ENCODE peak calls at places on chromosomes 13 and 19, in four cellular contexts. X, F, Z and O are unnamed samples.

GRCh38 chr13:59494560-59494970 is 669.2 kb downstream of the DIAPH3 start:
- DNase-seq in F (no peak), X (peak), Z (peak), O (no peak)

GRCh38 chr13:100508996-100509395 is 79.6 kb downstream of the GGACT start:
- DNase-seq in F (no peak), Z (no peak), X (no peak), O (no peak)

GRCh38 chr19:10364644-10365043 is 15.7 kb downstream of the TYK2 start:
- DNase-seq in X (no peak), F (no peak), Z (no peak), O (no peak)

GRCh38 chr13:51026016-51026415 is 85.1 kb downstream of the C13orf42 start:
- DNase-seq in X (no peak), F (no peak), Z (no peak), O (no peak)

GRCh38 chr13:27125357-27126282 is 46.0 kb downstream of the USP12 start:
- DNase-seq in X (no peak), Z (no peak), F (peak), O (peak)

GRCh38 chr19:38727306-38727867 is 16.9 kb downstream of the CAPN12 start:
- DNase-seq in Z (no peak), F (no peak), X (no peak), O (no peak)

GRCh38 chr13:111315347-111315995 is 5.0 kb upstream of the TEX29 start:
- DNase-seq in Z (no peak), X (no peak), F (no peak), O (no peak)

GRCh38 chr19:1769645-1769985 is 16.3 kb downstream of the ONECUT3 start:
- DNase-seq in Z (no peak), F (no peak), X (no peak), O (no peak)

GRCh38 chr19:33906578-33907335 is 110.1 kb downstream of the KCTD15 start:
- DNase-seq in X (peak), Z (no peak), F (peak), O (no peak)

GRCh38 chr19:1274852-1275259 is 474 bp upstream of the FAM174C start:
- DNase-seq in X (no peak), Z (no peak), F (no peak), O (no peak)

GRCh38 chr13:47005761-47006414 is 109.0 kb upstream of the HTR2A start:
- DNase-seq in F (no peak), X (no peak), Z (no peak), O (no peak)

GRCh38 chr13:104450006-104450405 is 1383.8 kb upstream of the SLC10A2 start:
- DNase-seq in Z (no peak), X (no peak), F (no peak), O (no peak)

GRCh38 chr19:19944583-19944880 is 43.8 kb downstream of the ZNF93 start:
- DNase-seq in Z (no peak), X (no peak), F (no peak), O (no peak)

GRCh38 chr13:31234729-31235128 is 35.0 kb downstream of the B3GLCT start:
- DNase-seq in Z (no peak), X (no peak), F (peak), O (no peak)

GRCh38 chr19:29967623-29968022 is 25.6 kb downstream of the URI1 start:
- DNase-seq in F (peak), X (no peak), Z (no peak), O (no peak)

GRCh38 chr13:23621316-23621645 is 51.1 kb downstream of the TNFRSF19 start:
- DNase-seq in Z (no peak), X (no peak), F (peak), O (no peak)

GRCh38 chr13:110430391-110431338 is 123.6 kb downstream of the COL4A2 start:
- DNase-seq in Z (no peak), X (no peak), F (peak), O (peak)

GRCh38 chr19:31418055-31418454 is 68.8 kb upstream of the TSHZ3 start:
- DNase-seq in Z (no peak), F (peak), X (no peak), O (no peak)

GRCh38 chr13:66895780-66896179 is 334.4 kb downstream of the PCDH9 start:
- DNase-seq in F (no peak), Z (no peak), X (no peak), O (no peak)

GRCh38 chr19:44845286-44845611 is 848 bp upstream of the NECTIN2 start:
- DNase-seq in X (no peak), F (no peak), Z (no peak), O (no peak)

GRCh38 chr13:50198508-50198907 is 183.3 kb downstream of the KCNRG start:
- DNase-seq in Z (peak), F (peak), X (no peak), O (no peak)

GRCh38 chr19:42478765-42479307 is 36.1 kb upstream of the CXCL17 start:
- DNase-seq in F (no peak), X (no peak), Z (no peak), O (no peak)

GRCh38 chr19:15112385-15112784 is 5.2 kb downstream of the SYDE1 start:
- DNase-seq in X (no peak), Z (no peak), F (peak), O (no peak)

GRCh38 chr13:74132152-74132767 is 1.9 kb downstream of the KLF12 start:
- DNase-seq in X (no peak), F (peak), Z (no peak), O (no peak)

GRCh38 chr13:25538276-25538675 is 166.5 kb downstream of the ATP8A2 start:
- DNase-seq in F (no peak), X (no peak), Z (no peak), O (no peak)

GRCh38 chr19:12665281-12665573 is 1.3 kb downstream of the MAN2B1 start:
- DNase-seq in X (peak), F (no peak), Z (no peak), O (peak)

GRCh38 chr19:28468701-28469459 is 744.1 kb downstream of the UQCRFS1 start:
- DNase-seq in Z (no peak), F (peak), X (no peak), O (no peak)